ENCODE peak calls at places on chromosomes 11 and 22, in nine cellular contexts. J is GM10248, A is A549, H is lower leg skin, Z is chondrocyte, F is MM.1S, W is fibroblast of pulmonary artery, Q is AG10803, O is adrenal gland. M is an unnamed sample.

GRCh38 chr22:35102663-35103062 is 36.7 kb downstream of the ISX start:
- DNase-seq in Z (no peak), H (peak), Q (peak), A (peak), O (no peak), F (peak), W (peak), J (peak), M (no peak)

GRCh38 chr11:43988040-43988793 is 45.8 kb downstream of the C11orf96 start:
- DNase-seq in J (no peak), F (no peak), Z (no peak), W (peak), A (no peak), H (peak), Q (no peak), O (no peak), M (no peak)

GRCh38 chr11:35163707-35164496 is 24.9 kb downstream of the CD44 start:
- DNase-seq in J (no peak), Z (no peak), F (peak), H (no peak), Q (no peak), A (no peak), O (no peak), W (no peak), M (peak)

GRCh38 chr22:46963672-46964545 is 201.5 kb downstream of the TBC1D22A start:
- DNase-seq in A (no peak), Q (no peak), Z (no peak), H (peak), O (no peak), F (no peak), W (no peak), J (no peak), M (no peak)

GRCh38 chr22:35498026-35498425 is 42.6 kb upstream of the RASD2 start:
- DNase-seq in H (no peak), J (no peak), Q (no peak), Z (no peak), F (no peak), W (peak), A (no peak), O (no peak), M (no peak)

GRCh38 chr22:38758276-38758945 is 2.6 kb upstream of the SUN2 start:
- DNase-seq in Z (no peak), H (no peak), F (no peak), A (no peak), Q (no peak), J (peak), W (no peak), O (no peak), M (peak)

GRCh38 chr11:69841859-69842698 is 22.9 kb upstream of the FGF3 start:
- DNase-seq in F (peak), Q (no peak), O (no peak), Z (no peak), W (peak), A (peak), H (peak), J (peak), M (peak)

GRCh38 chr11:12841946-12842630 is 167.0 kb upstream of the RASSF10 start:
- DNase-seq in Z (no peak), F (no peak), O (peak), A (peak), H (no peak), J (no peak), W (peak), Q (peak), M (peak)

GRCh38 chr11:34546511-34547206 is 33.1 kb upstream of the ELF5 start:
- DNase-seq in W (no peak), A (no peak), Q (no peak), F (peak), Z (no peak), J (no peak), H (peak), O (no peak), M (no peak)

GRCh38 chr11:130581631-130582030 is 133.2 kb downstream of the ADAMTS15 start:
- DNase-seq in A (no peak), Q (peak), O (no peak), J (no peak), H (no peak), Z (no peak), F (peak), W (peak), M (no peak)

GRCh38 chr22:45454260-45454659 is 40.8 kb downstream of the RIBC2 start:
- DNase-seq in F (no peak), J (no peak), A (no peak), Z (no peak), H (no peak), W (no peak), Q (peak), O (no peak), M (no peak)

GRCh38 chr11:29300441-29300840 is 716.4 kb downstream of the KCNA4 start:
- DNase-seq in O (no peak), H (no peak), W (peak), F (no peak), J (no peak), Z (no peak), Q (peak), A (no peak), M (no peak)

GRCh38 chr11:38971141-38971540 is 2373.1 kb upstream of the RAG2 start:
- DNase-seq in Z (no peak), W (no peak), Q (no peak), O (no peak), H (no peak), F (no peak), A (no peak), J (no peak), M (no peak)

GRCh38 chr11:118705111-118705741 is 25.8 kb upstream of the TREH start:
- DNase-seq in O (no peak), W (no peak), Z (no peak), H (peak), J (no peak), Q (no peak), F (no peak), A (no peak), M (peak)

GRCh38 chr11:88035271-88035670 is 140.0 kb downstream of the RAB38 start:
- DNase-seq in A (no peak), W (peak), F (no peak), H (no peak), Q (no peak), O (no peak), J (no peak), Z (no peak), M (no peak)

GRCh38 chr11:94623120-94623735 is 56.1 kb downstream of the PIWIL4 start:
- DNase-seq in Z (no peak), H (no peak), F (peak), Q (peak), J (peak), A (peak), O (peak), W (peak), M (peak)

GRCh38 chr22:41561335-41561734 is 525 bp downstream of the CSDC2 start:
- DNase-seq in F (no peak), Z (no peak), A (no peak), Q (no peak), J (no peak), O (no peak), W (no peak), H (no peak), M (no peak)

GRCh38 chr11:68798221-68798813 is 43.4 kb downstream of the CPT1A start:
- DNase-seq in Q (peak), O (no peak), A (no peak), F (no peak), J (peak), H (no peak), Z (no peak), W (peak), M (peak)

GRCh38 chr11:288328-289144 is at the start of gene PGGHG:
- DNase-seq in Z (peak), Q (peak), F (peak), H (peak), O (no peak), W (peak), J (peak), A (no peak), M (peak)

GRCh38 chr22:29043906-29044575 is 17.6 kb downstream of the C22orf31 start:
- DNase-seq in Q (peak), O (no peak), Z (no peak), J (no peak), A (no peak), F (no peak), W (peak), H (no peak), M (no peak)

GRCh38 chr11:47376543-47377371 is 1.6 kb downstream of the SPI1 start:
- DNase-seq in H (no peak), J (peak), A (no peak), O (peak), Z (no peak), W (no peak), F (no peak), Q (no peak), M (no peak)

GRCh38 chr11:9688716-9689511 is 25.0 kb downstream of the SWAP70 start:
- DNase-seq in O (no peak), H (no peak), A (no peak), W (peak), Q (peak), Z (no peak), J (peak), F (no peak), M (peak)

DNA sequence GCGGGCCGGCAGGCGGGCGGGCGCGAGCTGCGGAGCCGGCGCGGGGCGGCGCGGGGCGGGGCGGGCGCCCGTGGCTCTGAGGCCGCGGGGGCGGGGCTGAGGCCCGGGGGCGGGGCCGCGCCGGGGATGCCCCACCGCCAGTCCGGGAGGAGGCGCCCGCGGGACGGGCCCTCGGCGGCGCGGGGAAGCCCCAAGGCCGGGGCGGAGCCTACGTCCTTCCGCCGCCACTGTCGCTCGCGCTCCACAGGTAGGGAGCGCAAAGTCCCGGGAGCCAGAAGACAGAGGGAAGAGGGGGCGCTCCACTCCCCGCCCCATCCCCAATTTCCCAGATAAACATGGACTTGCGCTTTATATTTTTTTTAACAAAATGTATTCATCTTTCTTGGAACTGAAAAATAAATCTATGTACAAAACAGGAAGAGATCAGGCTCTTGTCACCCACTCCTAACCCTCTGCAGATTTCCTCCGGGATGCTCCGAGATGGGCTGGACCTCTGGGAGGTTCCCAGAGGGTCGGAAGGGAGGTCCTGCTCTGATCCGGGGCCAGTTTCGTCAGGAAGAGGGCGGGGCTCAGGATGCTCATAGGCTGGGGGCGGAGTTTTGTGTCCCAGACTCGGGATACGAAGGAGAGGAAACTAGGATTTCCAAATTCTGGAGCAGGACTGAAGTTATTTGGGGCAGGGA is at the start of gene MAP4K2:
- DNase-seq in A (peak), Z (no peak), Q (peak), F (peak), O (peak), W (peak), J (peak), H (peak), M (peak)
- TF ChIP-seq CTCF in A (peak), Z (peak), Q (peak), F (no peak), O (no peak), W (no peak), J (peak), H (no peak), M (no peak)

DNA sequence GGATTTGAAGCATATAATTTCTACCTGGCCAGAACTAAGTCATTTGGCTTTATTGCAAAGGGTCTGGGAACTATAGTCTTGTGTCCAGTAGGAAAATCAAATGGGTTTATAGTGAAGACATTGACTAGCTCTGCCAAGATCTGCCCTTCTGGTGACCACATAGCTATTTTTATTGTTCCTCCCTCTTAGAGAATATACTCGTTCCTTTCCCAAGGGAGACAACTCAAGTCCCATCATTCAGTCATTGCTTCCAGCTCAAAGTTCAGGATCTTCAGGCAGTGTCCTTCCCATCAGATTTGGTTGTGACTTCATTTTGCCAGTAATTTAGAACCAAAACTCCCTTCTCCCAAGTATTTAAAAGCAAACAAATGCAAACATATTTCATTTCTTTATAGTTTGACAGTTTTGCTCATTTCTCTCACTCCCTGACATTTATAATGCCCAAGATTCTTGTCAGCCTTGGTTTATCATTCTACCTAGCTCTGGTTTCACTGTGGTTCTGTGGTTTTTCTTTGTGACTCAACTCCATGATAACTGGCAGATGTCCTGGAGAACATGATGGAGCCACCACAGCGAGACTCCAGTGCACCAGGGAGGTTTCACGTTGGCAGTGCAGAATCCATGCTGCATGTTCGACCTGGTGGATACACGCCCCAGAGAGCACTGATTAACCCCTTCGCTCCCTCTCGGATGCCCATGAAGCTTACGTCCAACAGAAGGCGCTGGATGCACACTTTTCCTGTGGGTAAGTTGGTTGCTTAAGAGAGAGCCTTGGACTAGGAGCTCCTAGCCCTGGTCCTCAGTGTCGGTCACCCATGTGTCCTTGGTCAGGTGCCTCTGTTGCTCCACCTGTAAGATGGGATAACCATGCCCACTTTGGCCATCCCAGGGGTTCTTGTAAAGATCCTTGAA is 64.9 kb downstream of the DEPDC5 start:
- DNase-seq in Z (no peak), Q (peak), O (no peak), J (no peak), F (no peak), H (no peak), W (no peak), A (peak), M (peak)
- TF ChIP-seq CTCF in Z (no peak), Q (no peak), O (no peak), J (no peak), F (no peak), H (no peak), W (no peak), A (no peak), M (no peak)

GRCh38 chr11:116895053-116895757 is 57.8 kb upstream of the APOA1 start:
- DNase-seq in Z (no peak), J (peak), W (peak), A (peak), Q (no peak), F (no peak), H (peak), O (no peak), M (peak)
- TF ChIP-seq CTCF in Z (peak), J (peak), W (peak), A (no peak), Q (peak), F (peak), H (no peak), O (peak), M (peak)

GRCh38 chr11:60915250-60915914 is 1.4 kb downstream of the TMEM109 start:
- DNase-seq in J (peak), W (peak), Z (no peak), Q (peak), F (peak), A (peak), H (peak), O (peak), M (peak)
- TF ChIP-seq CTCF in J (peak), W (peak), Z (peak), Q (peak), F (peak), A (peak), H (no peak), O (peak), M (peak)

DNA sequence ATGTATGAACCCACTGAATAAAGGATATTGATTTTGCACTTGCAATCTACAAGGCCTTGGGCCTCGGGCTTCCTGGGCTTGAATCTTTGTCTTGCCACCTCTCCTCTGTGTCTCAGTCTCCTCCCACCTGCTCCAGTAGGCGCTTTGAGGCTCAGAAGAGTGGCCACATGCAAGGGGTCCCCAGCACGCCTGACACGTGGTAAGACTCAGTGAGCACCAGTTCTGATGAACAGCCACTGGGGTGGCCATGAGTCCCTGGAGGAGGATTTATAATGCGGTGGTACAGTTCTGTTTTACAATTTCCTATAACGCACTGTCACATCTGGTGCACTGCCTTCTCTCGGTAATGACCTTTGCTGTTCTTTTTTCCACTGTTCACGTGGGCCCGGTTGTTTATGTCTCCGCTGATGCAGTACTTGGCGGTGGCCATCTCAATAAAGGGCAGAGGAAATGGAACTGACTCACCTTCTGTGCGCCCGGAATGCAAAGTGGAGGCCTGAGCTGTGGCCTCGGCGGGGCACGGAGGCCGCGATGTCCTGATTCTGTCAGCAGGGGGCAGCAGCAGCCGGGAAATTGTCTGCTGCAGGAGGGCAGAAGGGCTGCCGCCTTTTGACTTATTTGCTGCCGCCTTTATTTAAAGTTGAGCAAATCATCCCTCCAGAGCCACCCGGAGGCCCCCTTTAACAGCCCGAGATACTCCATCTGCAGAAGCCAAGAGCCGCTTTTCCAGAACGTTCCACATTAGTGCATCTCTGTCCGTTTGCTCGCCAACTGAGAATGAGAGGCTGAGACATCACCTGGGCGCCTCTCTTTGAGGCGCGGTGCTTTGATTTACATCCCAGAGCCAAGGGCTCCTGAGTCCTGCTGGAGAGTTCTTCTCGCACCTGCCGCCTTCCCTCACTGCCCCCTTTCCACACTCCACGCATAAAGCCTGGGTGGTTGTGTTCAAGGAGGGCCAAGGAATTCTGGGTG is 6.0 kb upstream of the IFT27 start:
- DNase-seq in F (peak), O (peak), Z (no peak), Q (peak), A (peak), J (peak), W (peak), H (peak), M (peak)
- TF ChIP-seq CTCF in F (peak), O (peak), Z (peak), Q (peak), A (peak), J (peak), W (peak), H (no peak), M (peak)

M was measured in activated CD8-positive, alpha-beta T cell treated with anti-CD3 and anti-CD28 coated beads for 36 hours.